ENCODE peak calls at places on chromosomes 11 and 22, in six cellular contexts. P, W, H, C, J and U are unnamed samples.

GRCh38 chr11:28702450-28702790 is 594.2 kb downstream of the METTL15 start:
- DNase-seq in P (peak; percentile 13), W (no peak), H (no peak), C (no peak), J (no peak), U (no peak)

GRCh38 chr11:70158201-70158600 is 44.9 kb upstream of the FADD start:
- DNase-seq in P (peak; percentile 19), W (no peak), H (no peak), C (no peak), J (no peak), U (peak; percentile 1)

GRCh38 chr11:129323896-129324522 is 51.6 kb upstream of the BARX2 start:
- DNase-seq in P (no peak), W (no peak), H (no peak), C (no peak), J (no peak), U (no peak)

GRCh38 chr11:17887779-17888178 is 125.1 kb downstream of the SERGEF start:
- DNase-seq in P (peak; percentile 1), W (no peak), H (no peak), C (no peak), J (no peak), U (no peak)

GRCh38 chr11:111446404-111447152 is 65.6 kb downstream of the BTG4 start:
- DNase-seq in P (peak; percentile 89), W (peak; percentile 70), H (peak; percentile 87), C (peak; percentile 81), J (peak; percentile 81), U (peak; percentile 92)

GRCh38 chr11:102244681-102245409 is 72.4 kb upstream of the BIRC3 start:
- DNase-seq in P (peak; percentile 91), W (no peak), H (no peak), C (no peak), J (peak; percentile 95), U (peak; percentile 95)

GRCh38 chr11:772429-773390 is 4.6 kb downstream of the GATD1 start:
- DNase-seq in P (no peak), W (no peak), H (no peak), C (no peak), J (no peak), U (no peak)

GRCh38 chr22:36237462-36238347 is 1.6 kb downstream of the APOL2 start:
- DNase-seq in P (no peak), W (no peak), H (no peak), C (no peak), J (no peak), U (no peak)

GRCh38 chr11:108538022-108538424 is 39.8 kb upstream of the POGLUT3 start:
- DNase-seq in P (peak; percentile 7), W (no peak), H (peak; percentile 8), C (peak; percentile 52), J (no peak), U (no peak)

GRCh38 chr11:44661311-44661717 is 65.4 kb upstream of the TSPAN18 start:
- DNase-seq in P (no peak), W (no peak), H (no peak), C (no peak), J (no peak), U (no peak)

GRCh38 chr22:29251981-29252978 is 15.5 kb downstream of the RHBDD3 start:
- DNase-seq in P (no peak), W (no peak), H (no peak), C (no peak), J (no peak), U (no peak)

GRCh38 chr11:46075168-46075567 is 46.1 kb downstream of the PHF21A start:
- DNase-seq in P (peak; percentile 77), W (no peak), H (no peak), C (no peak), J (peak; percentile 52), U (peak; percentile 25)

GRCh38 chr11:105156720-105157119 is 17.2 kb upstream of the CARD18 start:
- DNase-seq in P (no peak), W (no peak), H (no peak), C (no peak), J (no peak), U (no peak)

GRCh38 chr11:45658292-45658991 is 7.0 kb downstream of the CHST1 start:
- DNase-seq in P (peak; percentile 72), W (peak; percentile 55), H (no peak), C (no peak), J (peak; percentile 19), U (peak; percentile 18)

GRCh38 chr11:114818382-114818781 is 140.1 kb downstream of the NXPE2 start:
- DNase-seq in P (no peak), W (no peak), H (no peak), C (no peak), J (no peak), U (no peak)

GRCh38 chr11:96194571-96194970 is 148.4 kb downstream of the MAML2 start:
- DNase-seq in P (no peak), W (no peak), H (no peak), C (no peak), J (no peak), U (no peak)

GRCh38 chr11:67397986-67398660 is 3.5 kb downstream of the PPP1CA start:
- DNase-seq in P (no peak), W (no peak), H (no peak), C (no peak), J (no peak), U (no peak)

GRCh38 chr11:1738380-1738779 is 12.0 kb downstream of the IFITM10 start:
- DNase-seq in P (no peak), W (no peak), H (no peak), C (no peak), J (no peak), U (no peak)

GRCh38 chr11:121494355-121495099 is 41.8 kb upstream of the SORL1-AS1 start:
- DNase-seq in P (no peak), W (no peak), H (no peak), C (no peak), J (no peak), U (no peak)

GRCh38 chr11:309558-309855 is 1.9 kb downstream of the IFITM2 start:
- DNase-seq in P (no peak), W (no peak), H (no peak), C (no peak), J (no peak), U (no peak)

GRCh38 chr22:48594757-48595510 is 1232.7 kb downstream of the BRD1 start:
- DNase-seq in P (no peak), W (no peak), H (no peak), C (no peak), J (no peak), U (no peak)

GRCh38 chr11:88363566-88364169 is 26.1 kb upstream of the CTSC start:
- DNase-seq in P (peak; percentile 67), W (no peak), H (no peak), C (no peak), J (peak; percentile 47), U (peak; percentile 24)

GRCh38 chr11:60847281-60847680 is 5.4 kb downstream of the CCDC86 start:
- DNase-seq in P (no peak), W (no peak), H (no peak), C (no peak), J (no peak), U (no peak)

GRCh38 chr11:924406-925157 is 1.1 kb upstream of the AP2A2 start:
- DNase-seq in P (no peak), W (no peak), H (no peak), C (no peak), J (no peak), U (no peak)

GRCh38 chr22:25110846-25111578 is 88.6 kb upstream of the CRYBB3 start:
- DNase-seq in P (peak; percentile 78), W (peak; percentile 81), H (peak; percentile 38), C (peak; percentile 32), J (peak; percentile 87), U (peak; percentile 65)

GRCh38 chr11:27812341-27812740 is 112.1 kb upstream of the BDNF start:
- DNase-seq in P (peak; percentile 18), W (no peak), H (no peak), C (no peak), J (no peak), U (peak; percentile 23)

GRCh38 chr22:23912293-23912903 is 18.2 kb downstream of the MIF start:
- DNase-seq in P (no peak), W (no peak), H (no peak), C (no peak), J (no peak), U (no peak)

GRCh38 chr11:36564376-36565032 is 3.3 kb upstream of the RAG1 start:
- DNase-seq in P (peak; percentile 46), W (peak; percentile 55), H (peak; percentile 2), C (peak; percentile 83), J (peak; percentile 38), U (peak; percentile 60)

GRCh38 chr22:39940757-39941305 is 19.4 kb upstream of the TMA7B start:
- DNase-seq in P (no peak), W (no peak), H (no peak), C (no peak), J (no peak), U (no peak)

GRCh38 chr11:114354076-114354475 is 46.2 kb downstream of the C11orf71 start:
- DNase-seq in P (peak; percentile 97), W (no peak), H (no peak), C (no peak), J (peak; percentile 94), U (peak; percentile 77)

GRCh38 chr11:38136887-38137286 is 1538.9 kb upstream of the RAG2 start:
- DNase-seq in P (no peak), W (no peak), H (no peak), C (no peak), J (no peak), U (no peak)

GRCh38 chr11:94455861-94456260 is 37.8 kb downstream of the MRE11 start:
- DNase-seq in P (no peak), W (no peak), H (no peak), C (no peak), J (peak; percentile 70), U (no peak)

GRCh38 chr11:77100166-77101042 is 2.2 kb upstream of the OMP start:
- DNase-seq in P (no peak), W (no peak), H (no peak), C (no peak), J (no peak), U (no peak)

GRCh38 chr11:64970731-64971151 is 1.2 kb downstream of the MAJIN start:
- DNase-seq in P (no peak), W (no peak), H (no peak), C (no peak), J (peak; percentile 95), U (no peak)

GRCh38 chr11:93921695-93922468 is 71.5 kb upstream of the VSTM5 start:
- DNase-seq in P (peak; percentile 64), W (peak; percentile 47), H (peak; percentile 61), C (peak; percentile 81), J (peak; percentile 68), U (peak; percentile 68)

GRCh38 chr11:3161309-3161708 is 3.8 kb downstream of the OSBPL5 start:
- DNase-seq in P (no peak), W (no peak), H (no peak), C (no peak), J (no peak), U (peak; percentile 21)

GRCh38 chr22:40345801-40346177 is 511 bp upstream of the ADSL start:
- DNase-seq in P (peak; percentile 49), W (peak; percentile 59), H (peak; percentile 39), C (peak; percentile 41), J (peak; percentile 30), U (peak; percentile 11)

GRCh38 chr11:22304337-22304961 is 33.7 kb upstream of the SLC17A6 start:
- DNase-seq in P (peak; percentile 21), W (no peak), H (peak; percentile 12), C (peak; percentile 55), J (peak; percentile 12), U (peak; percentile 4)

GRCh38 chr22:23478175-23478574 is 101.9 kb downstream of the IGLL1 start:
- DNase-seq in P (peak; percentile 0), W (no peak), H (no peak), C (peak; percentile 11), J (peak; percentile 19), U (no peak)